ENCODE peak calls at places on chromosomes 1 and 21, in nine cellular contexts. M, J, H, I, C, R, X, Y and W are unnamed samples.

GRCh38 chr21:33789697-33790096 is 125.9 kb downstream of the ATP5PO start:
- DNase-seq in M (no peak), J (no peak), H (peak), I (no peak), C (no peak), R (no peak), X (no peak), Y (no peak), W (no peak)

GRCh38 chr1:48665743-48666142 is 110.9 kb downstream of the BEND5 start:
- DNase-seq in M (no peak), J (no peak), H (no peak), I (no peak), C (no peak), R (no peak), X (no peak), Y (no peak), W (no peak)

GRCh38 chr1:234825498-234826176 is 215.7 kb upstream of the IRF2BP2 start:
- DNase-seq in M (no peak), J (no peak), H (no peak), I (no peak), C (no peak), R (no peak), X (no peak), Y (no peak), W (no peak)

GRCh38 chr1:242185728-242186127 is 186.8 kb upstream of the MAP1LC3C start:
- DNase-seq in M (no peak), J (no peak), H (peak), I (no peak), C (no peak), R (no peak), X (no peak), Y (no peak), W (no peak)

GRCh38 chr1:35505911-35506798 is 51.0 kb downstream of the KIAA0319L start:
- DNase-seq in M (no peak), J (no peak), H (peak), I (peak), C (peak), R (peak), X (peak), Y (no peak), W (no peak)

GRCh38 chr1:153670257-153670858 is 435 bp downstream of the ILF2 start:
- DNase-seq in M (no peak), J (no peak), H (no peak), I (no peak), C (peak), R (no peak), X (no peak), Y (no peak), W (no peak)

GRCh38 chr1:45843474-45843905 is 40.1 kb downstream of the MAST2 start:
- DNase-seq in M (no peak), J (no peak), H (peak), I (no peak), C (no peak), R (peak), X (no peak), Y (no peak), W (no peak)

GRCh38 chr1:53614231-53615021 is 124.5 kb downstream of the GLIS1 start:
- DNase-seq in M (peak), J (peak), H (no peak), I (no peak), C (no peak), R (no peak), X (no peak), Y (peak), W (no peak)

GRCh38 chr1:148362141-148362929 is 120.8 kb downstream of the PPIAL4G start:
- DNase-seq in M (no peak), J (no peak), H (peak), I (no peak), C (peak), R (peak), X (no peak), Y (peak), W (no peak)

GRCh38 chr1:55974714-55975441 is 604.5 kb downstream of the PLPP3 start:
- DNase-seq in M (no peak), J (no peak), H (peak), I (peak), C (no peak), R (no peak), X (no peak), Y (no peak), W (no peak)

GRCh38 chr1:185499986-185500626 is 183.1 kb upstream of the IVNS1ABP start:
- DNase-seq in M (no peak), J (no peak), H (peak), I (peak), C (no peak), R (peak), X (no peak), Y (no peak), W (no peak)

GRCh38 chr1:112358798-112359408 is 37.1 kb upstream of the CTTNBP2NL start:
- DNase-seq in M (peak), J (peak), H (peak), I (peak), C (no peak), R (peak), X (peak), Y (peak), W (peak)

GRCh38 chr1:6357243-6357929 is 36.2 kb downstream of the ACOT7 start:
- DNase-seq in M (no peak), J (no peak), H (no peak), I (no peak), C (no peak), R (no peak), X (no peak), Y (peak), W (no peak)

GRCh38 chr21:30227633-30228404 is 11.9 kb upstream of the CLDN8 start:
- DNase-seq in M (no peak), J (no peak), H (peak), I (peak), C (no peak), R (peak), X (no peak), Y (no peak), W (no peak)

GRCh38 chr1:28296401-28297220 is 32.2 kb upstream of the MED18 start:
- DNase-seq in M (peak), J (no peak), H (peak), I (no peak), C (no peak), R (no peak), X (no peak), Y (peak), W (peak)

GRCh38 chr1:34128186-34128889 is 36.7 kb downstream of the CSMD2 start:
- DNase-seq in M (no peak), J (no peak), H (no peak), I (no peak), C (no peak), R (no peak), X (no peak), Y (no peak), W (no peak)

GRCh38 chr1:28111157-28111556 is 22.7 kb upstream of the EYA3 start:
- DNase-seq in M (no peak), J (no peak), H (peak), I (no peak), C (no peak), R (no peak), X (peak), Y (no peak), W (no peak)

GRCh38 chr1:3542635-3543034 is 68.7 kb downstream of the MEGF6 start:
- DNase-seq in M (no peak), J (no peak), H (no peak), I (no peak), C (no peak), R (no peak), X (no peak), Y (no peak), W (no peak)

GRCh38 chr21:19489930-19490329 is 1086.3 kb upstream of the TMPRSS15 start:
- DNase-seq in M (no peak), J (no peak), H (no peak), I (no peak), C (no peak), R (no peak), X (no peak), Y (no peak), W (no peak)

GRCh38 chr1:197519741-197520334 is 251.8 kb downstream of the CRB1 start:
- DNase-seq in M (no peak), J (no peak), H (peak), I (peak), C (no peak), R (peak), X (no peak), Y (no peak), W (no peak)

GRCh38 chr1:198064181-198064580 is 92.6 kb upstream of the NEK7 start:
- DNase-seq in M (no peak), J (no peak), H (no peak), I (peak), C (no peak), R (peak), X (no peak), Y (no peak), W (no peak)

GRCh38 chr1:88985692-88986091 is 6.7 kb downstream of the KYAT3 start:
- DNase-seq in M (no peak), J (no peak), H (no peak), I (no peak), C (no peak), R (no peak), X (no peak), Y (no peak), W (no peak)

GRCh38 chr1:212286437-212287131 is 1.4 kb downstream of the PPP2R5A start:
- DNase-seq in M (no peak), J (no peak), H (peak), I (peak), C (peak), R (peak), X (no peak), Y (no peak), W (no peak)

GRCh38 chr1:90488451-90488850 is 228.7 kb downstream of the BARHL2 start:
- DNase-seq in M (no peak), J (no peak), H (peak), I (peak), C (no peak), R (no peak), X (no peak), Y (no peak), W (no peak)

GRCh38 chr1:10431065-10431730 is 965 bp downstream of the CENPS start:
- DNase-seq in M (no peak), J (no peak), H (peak), I (peak), C (no peak), R (no peak), X (no peak), Y (no peak), W (peak)

GRCh38 chr1:234836045-234836681 is 226.2 kb upstream of the IRF2BP2 start:
- DNase-seq in M (no peak), J (no peak), H (no peak), I (no peak), C (no peak), R (no peak), X (no peak), Y (no peak), W (no peak)

GRCh38 chr1:17170571-17170970 is 34.4 kb upstream of the PADI1 start:
- DNase-seq in M (no peak), J (no peak), H (peak), I (peak), C (no peak), R (no peak), X (no peak), Y (no peak), W (no peak)

GRCh38 chr21:36700295-36700960 is 1.5 kb downstream of the SIM2 start:
- DNase-seq in M (no peak), J (no peak), H (no peak), I (no peak), C (no peak), R (no peak), X (no peak), Y (no peak), W (peak)

GRCh38 chr1:75135829-75136142 is 1.6 kb downstream of the LHX8 start:
- DNase-seq in M (no peak), J (no peak), H (no peak), I (no peak), C (no peak), R (no peak), X (no peak), Y (no peak), W (no peak)

GRCh38 chr1:8396912-8397406 is 79.0 kb downstream of the SLC45A1 start:
- DNase-seq in M (peak), J (no peak), H (peak), I (peak), C (no peak), R (peak), X (peak), Y (no peak), W (no peak)

GRCh38 chr21:15967661-15968060 is 237.9 kb downstream of the USP25 start:
- DNase-seq in M (no peak), J (no peak), H (peak), I (peak), C (no peak), R (peak), X (no peak), Y (no peak), W (no peak)

GRCh38 chr1:22709891-22710687 is 550 bp upstream of the EPHB2 start:
- DNase-seq in M (no peak), J (peak), H (peak), I (peak), C (peak), R (peak), X (peak), Y (peak), W (peak)

GRCh38 chr1:48200166-48200900 is 22.2 kb upstream of the SLC5A9 start:
- DNase-seq in M (no peak), J (no peak), H (peak), I (no peak), C (no peak), R (no peak), X (no peak), Y (no peak), W (no peak)

GRCh38 chr1:10696977-10697376 is 99.5 kb downstream of the CASZ1 start:
- DNase-seq in M (no peak), J (no peak), H (peak), I (peak), C (no peak), R (no peak), X (no peak), Y (no peak), W (no peak)

GRCh38 chr21:40534886-40535285 is 312.1 kb downstream of the DSCAM start:
- DNase-seq in M (no peak), J (no peak), H (no peak), I (no peak), C (no peak), R (no peak), X (no peak), Y (no peak), W (no peak)

GRCh38 chr21:26409735-26410134 is 163.4 kb downstream of the CYYR1 start:
- DNase-seq in M (no peak), J (no peak), H (peak), I (no peak), C (no peak), R (no peak), X (no peak), Y (no peak), W (no peak)

GRCh38 chr1:230012093-230012393 is 55.0 kb upstream of the GALNT2 start:
- DNase-seq in M (no peak), J (no peak), H (no peak), I (no peak), C (no peak), R (no peak), X (no peak), Y (no peak), W (no peak)

GRCh38 chr21:45313015-45313414 is 25.3 kb upstream of the POFUT2 start:
- DNase-seq in M (peak), J (peak), H (no peak), I (no peak), C (no peak), R (no peak), X (no peak), Y (no peak), W (no peak)
- TF ChIP-seq CTCF in M (no peak), J (no peak), H (no peak), I (no peak), C (no peak), R (no peak), X (no peak), Y (no peak), W (no peak)

DNA sequence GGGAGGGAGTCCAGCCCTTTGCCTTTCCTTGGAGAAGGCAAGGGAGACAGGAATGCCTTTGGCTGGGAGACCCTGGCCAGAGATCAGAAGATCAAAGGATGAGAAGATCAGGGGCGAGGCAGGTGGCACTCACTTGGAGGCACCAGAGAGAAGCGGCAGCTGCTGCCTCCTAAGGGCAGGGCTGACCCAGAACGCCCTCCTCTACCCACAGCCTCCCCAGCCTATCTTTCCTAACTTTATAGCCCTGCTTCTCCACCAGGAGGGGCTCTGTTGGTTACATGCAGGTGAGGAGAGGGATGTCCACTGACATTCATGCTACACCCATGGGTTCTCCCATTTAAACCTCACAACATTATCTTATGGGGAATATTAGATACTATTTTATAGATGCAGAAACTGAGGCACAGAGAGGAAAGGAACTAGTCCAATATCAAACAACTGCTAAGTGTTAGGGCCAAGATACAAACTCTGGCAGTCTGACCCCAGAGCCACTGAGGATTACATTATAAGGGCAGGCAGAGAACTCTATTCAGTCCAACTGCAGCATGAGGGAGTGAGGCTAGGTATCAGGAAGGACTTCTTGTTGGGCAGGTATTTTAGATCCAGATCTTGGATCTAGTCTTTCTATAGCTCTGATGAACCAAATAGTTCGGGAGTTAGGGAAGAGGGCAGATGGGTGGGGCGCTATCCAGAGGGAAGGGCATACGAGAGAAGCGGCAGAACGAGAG is 19.9 kb downstream of the LGR6 start:
- DNase-seq in M (no peak), J (no peak), H (no peak), I (no peak), C (no peak), R (no peak), X (no peak), Y (peak), W (peak)
- TF ChIP-seq CTCF in M (no peak), J (no peak), H (peak), I (peak), C (no peak), R (no peak), X (no peak), Y (peak), W (no peak)

DNA sequence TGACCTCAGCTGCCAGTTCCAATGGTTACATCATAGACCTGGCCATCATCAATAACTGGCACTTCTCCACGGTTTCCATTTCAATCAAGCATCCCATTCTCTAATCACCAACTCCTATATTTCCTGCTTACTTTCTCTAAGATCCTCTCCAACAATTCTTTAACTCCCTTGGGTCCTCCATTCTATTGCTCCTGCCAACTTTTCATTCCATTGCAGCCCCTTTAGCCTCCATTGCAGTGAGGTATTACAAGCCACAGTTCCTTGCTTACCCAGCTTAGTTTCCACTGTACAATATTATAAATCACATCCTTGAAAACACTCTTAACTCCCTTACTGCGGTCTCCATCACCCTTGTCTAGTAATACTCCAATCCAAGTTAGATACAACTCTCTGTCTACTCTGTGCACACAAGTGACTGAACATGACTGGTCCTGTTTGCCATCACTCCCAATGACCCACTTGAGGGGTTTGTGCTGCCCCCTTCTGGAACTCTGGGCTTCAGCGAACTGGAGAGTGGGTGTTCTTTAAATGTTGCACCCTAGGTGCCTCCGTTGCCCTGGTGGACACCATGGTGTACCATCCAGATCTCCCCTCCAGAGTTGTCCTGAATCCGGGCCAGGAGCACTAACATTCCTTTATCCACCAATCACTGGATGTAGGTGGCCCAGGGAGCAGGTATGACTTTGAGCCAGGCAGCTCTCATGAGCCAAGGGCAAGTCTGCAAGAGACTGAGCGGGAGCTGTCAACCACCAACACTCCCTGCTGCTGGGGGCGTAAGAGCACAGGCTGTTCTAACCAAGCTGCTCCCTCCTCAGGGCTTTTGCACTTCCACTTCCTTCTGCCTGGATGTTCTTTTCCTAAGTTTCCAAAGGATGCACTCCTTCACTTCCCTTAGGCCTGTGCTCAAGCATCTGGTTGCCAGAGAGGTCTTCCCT is 3.7 kb upstream of the FNDC7 start:
- DNase-seq in M (no peak), J (no peak), H (peak), I (no peak), C (peak), R (no peak), X (no peak), Y (peak), W (no peak)
- TF ChIP-seq CTCF in M (no peak), J (peak), H (peak), I (peak), C (peak), R (no peak), X (peak), Y (peak), W (no peak)

GRCh38 chr1:199675937-199676336 is 351.6 kb upstream of the NR5A2 start:
- DNase-seq in M (no peak), J (no peak), H (no peak), I (no peak), C (no peak), R (no peak), X (no peak), Y (no peak), W (no peak)
- TF ChIP-seq CTCF in M (no peak), J (no peak), H (no peak), I (peak), C (no peak), R (no peak), X (no peak), Y (peak), W (peak)

GRCh38 chr1:952603-953002 is 6.5 kb downstream of the NOC2L start:
- DNase-seq in M (no peak), J (no peak), H (no peak), I (no peak), C (no peak), R (no peak), X (no peak), Y (no peak), W (no peak)

GRCh38 chr1:950881-951280 is 8.2 kb downstream of the NOC2L start:
- DNase-seq in M (no peak), J (no peak), H (no peak), I (no peak), C (no peak), R (no peak), X (no peak), Y (no peak), W (no peak)

GRCh38 chr1:950268-950667 is 8.8 kb downstream of the NOC2L start:
- DNase-seq in M (no peak), J (no peak), H (no peak), I (no peak), C (no peak), R (no peak), X (no peak), Y (no peak), W (no peak)

GRCh38 chr1:952201-952600 is 6.9 kb downstream of the NOC2L start:
- DNase-seq in M (no peak), J (no peak), H (no peak), I (no peak), C (no peak), R (no peak), X (no peak), Y (no peak), W (no peak)

DNA sequence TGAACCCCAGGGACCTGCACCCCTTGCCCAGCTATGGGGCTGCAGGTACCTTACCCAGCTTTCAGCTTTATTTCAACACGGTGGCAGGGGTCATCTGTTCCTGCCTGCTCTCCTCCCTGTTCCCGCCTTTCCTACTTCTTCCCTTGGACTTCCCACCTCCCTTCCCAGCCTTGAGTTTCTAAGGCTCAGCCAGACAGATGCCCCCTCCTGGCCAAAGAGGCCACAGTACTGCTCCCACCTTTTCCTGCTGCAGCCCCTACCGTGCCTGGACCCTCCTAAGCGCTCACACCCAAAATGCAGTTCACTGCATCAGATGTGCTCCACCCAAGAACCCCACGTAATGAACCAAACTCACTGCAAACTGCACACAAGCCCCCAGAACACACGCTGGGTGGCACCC is 7.7 kb downstream of the NOC2L start:
- DNase-seq in M (no peak), J (no peak), H (peak), I (peak), C (no peak), R (no peak), X (no peak), Y (peak), W (no peak)
- TF ChIP-seq CTCF in M (no peak), J (peak), H (peak), I (peak), C (no peak), R (no peak), X (no peak), Y (peak), W (no peak)